ENCODE peak calls at places on chromosomes 5 and 9, in nine cellular contexts. D is stomach, Z is GM04504, I is LHCN-M2, Q is nucleus accumbens, F is BE2C, M is EL, Y is AG04450, X is heart right ventricle. U is an unnamed sample.

GRCh38 chr9:108323615-108324014 is 532.2 kb downstream of the ACTL7B start:
- DNase-seq in D (no peak), Z (no peak), I (no peak), Q (no peak), F (no peak), M (no peak), Y (no peak), X (no peak), U (no peak)

GRCh38 chr5:177355868-177356168 is 1.9 kb upstream of the RGS14 start:
- DNase-seq in D (no peak), Z (no peak), I (no peak), Q (no peak), F (no peak), M (no peak), Y (no peak), X (no peak), U (no peak)

GRCh38 chr5:42963412-42963811 is 76.7 kb downstream of the ANXA2R start:
- DNase-seq in D (no peak), Z (no peak), I (no peak), Q (no peak), F (no peak), M (no peak), Y (no peak), X (no peak), U (no peak)

GRCh38 chr5:172453206-172453985 is 929 bp downstream of the SH3PXD2B start:
- DNase-seq in D (peak), Z (no peak), I (peak), Q (peak), F (peak), M (peak), Y (no peak), X (no peak), U (peak)

GRCh38 chr5:93892481-93892880 is 151.1 kb upstream of the POU5F2 start:
- DNase-seq in D (no peak), Z (no peak), I (no peak), Q (no peak), F (no peak), M (no peak), Y (no peak), X (no peak), U (no peak)

GRCh38 chr5:173825215-173825865 is 62.8 kb upstream of the CPEB4 start:
- DNase-seq in D (no peak), Z (no peak), I (peak), Q (no peak), F (peak), M (peak), Y (no peak), X (no peak), U (peak)

GRCh38 chr9:136118061-136118366 is 661 bp downstream of the TMEM250 start:
- DNase-seq in D (no peak), Z (no peak), I (no peak), Q (no peak), F (no peak), M (no peak), Y (no peak), X (no peak), U (no peak)

GRCh38 chr5:134813407-134813806 is 32.4 kb upstream of the C5orf24 start:
- DNase-seq in D (no peak), Z (no peak), I (no peak), Q (no peak), F (no peak), M (no peak), Y (no peak), X (no peak), U (no peak)

GRCh38 chr5:73183000-73183399 is 10.0 kb downstream of the TMEM174 start:
- DNase-seq in D (no peak), Z (no peak), I (no peak), Q (no peak), F (no peak), M (no peak), Y (no peak), X (no peak), U (no peak)

GRCh38 chr5:647727-648126 is 35.6 kb downstream of the CEP72 start:
- DNase-seq in D (no peak), Z (no peak), I (no peak), Q (no peak), F (no peak), M (no peak), Y (no peak), X (no peak), U (no peak)

GRCh38 chr5:77209495-77210090 is 887 bp upstream of the PDE8B start:
- DNase-seq in D (no peak), Z (no peak), I (no peak), Q (no peak), F (no peak), M (no peak), Y (no peak), X (no peak), U (no peak)

GRCh38 chr5:73266309-73266708 is 93.3 kb downstream of the TMEM174 start:
- DNase-seq in D (no peak), Z (no peak), I (no peak), Q (no peak), F (no peak), M (peak), Y (no peak), X (no peak), U (no peak)

GRCh38 chr5:142356318-142356715 is 31.5 kb upstream of the SPRY4 start:
- DNase-seq in D (no peak), Z (peak), I (no peak), Q (no peak), F (no peak), M (peak), Y (peak), X (no peak), U (no peak)

GRCh38 chr9:19946446-19947109 is 157.7 kb upstream of the SLC24A2 start:
- DNase-seq in D (no peak), Z (no peak), I (peak), Q (no peak), F (no peak), M (peak), Y (no peak), X (no peak), U (no peak)

GRCh38 chr5:145983461-145983860 is 47.1 kb downstream of the SH3RF2 start:
- DNase-seq in D (no peak), Z (no peak), I (peak), Q (no peak), F (no peak), M (no peak), Y (no peak), X (no peak), U (no peak)

GRCh38 chr9:138009456-138010273 is 132.1 kb downstream of the CACNA1B start:
- DNase-seq in D (peak), Z (no peak), I (no peak), Q (no peak), F (no peak), M (no peak), Y (no peak), X (peak), U (no peak)

GRCh38 chr9:109507421-109507838 is 9.3 kb upstream of the PTPN3 start:
- DNase-seq in D (no peak), Z (peak), I (peak), Q (no peak), F (no peak), M (peak), Y (peak), X (no peak), U (peak)

GRCh38 chr5:72661405-72661804 is 154.2 kb upstream of the ZNF366 start:
- DNase-seq in D (no peak), Z (no peak), I (peak), Q (peak), F (no peak), M (peak), Y (peak), X (no peak), U (no peak)

GRCh38 chr9:89446440-89447310 is 51.2 kb downstream of the SEMA4D start:
- DNase-seq in D (no peak), Z (no peak), I (no peak), Q (no peak), F (no peak), M (no peak), Y (no peak), X (no peak), U (no peak)

GRCh38 chr5:98935206-98935605 is 6.4 kb upstream of the CHD1 start:
- DNase-seq in D (no peak), Z (no peak), I (peak), Q (no peak), F (no peak), M (no peak), Y (no peak), X (no peak), U (no peak)

GRCh38 chr9:132201139-132201538 is 39.3 kb downstream of the NTNG2 start:
- DNase-seq in D (peak), Z (no peak), I (no peak), Q (no peak), F (no peak), M (no peak), Y (no peak), X (no peak), U (no peak)

GRCh38 chr9:87193925-87194380 is 246.6 kb upstream of the GAS1 start:
- DNase-seq in D (no peak), Z (peak), I (peak), Q (no peak), F (no peak), M (peak), Y (peak), X (no peak), U (no peak)

GRCh38 chr5:72658161-72658560 is 151.0 kb upstream of the ZNF366 start:
- DNase-seq in D (no peak), Z (no peak), I (no peak), Q (no peak), F (no peak), M (no peak), Y (no peak), X (no peak), U (no peak)

GRCh38 chr9:99778308-99778707 is 43.4 kb upstream of the NR4A3 start:
- DNase-seq in D (no peak), Z (peak), I (peak), Q (no peak), F (no peak), M (peak), Y (peak), X (no peak), U (no peak)

GRCh38 chr9:11023201-11023600 is 410.4 kb upstream of the PTPRD start:
- DNase-seq in D (no peak), Z (no peak), I (no peak), Q (no peak), F (no peak), M (no peak), Y (no peak), X (no peak), U (no peak)

GRCh38 chr5:150295172-150295611 is 5.6 kb upstream of the CAMK2A start:
- DNase-seq in D (peak), Z (no peak), I (peak), Q (no peak), F (peak), M (peak), Y (no peak), X (peak), U (peak)

GRCh38 chr9:100281676-100282387 is 70.9 kb downstream of the TEX10 start:
- DNase-seq in D (no peak), Z (no peak), I (no peak), Q (no peak), F (peak), M (no peak), Y (no peak), X (no peak), U (no peak)

GRCh38 chr9:136703231-136703870 is 9.0 kb upstream of the DIPK1B start:
- DNase-seq in D (no peak), Z (no peak), I (no peak), Q (no peak), F (no peak), M (no peak), Y (no peak), X (no peak), U (no peak)

GRCh38 chr5:135239461-135240282 is 159.4 kb downstream of the MACROH2A1 start:
- DNase-seq in D (peak), Z (no peak), I (peak), Q (no peak), F (peak), M (no peak), Y (peak), X (no peak), U (no peak)

GRCh38 chr9:38008168-38009034 is 60.6 kb downstream of the SHB start:
- DNase-seq in D (peak), Z (peak), I (peak), Q (peak), F (no peak), M (peak), Y (peak), X (no peak), U (peak)

U was measured in HepG2.